ENCODE peak calls at places on chromosomes 3 and 15, in ten cellular contexts. T is GM23338; X is CD8-positive, alpha-beta T cell; R is fibroblast of pulmonary artery; N is IMR-90; L is tibial artery; D is left lung; S is AG10803; Y is cardiac fibroblast; K is fibroblast of lung. U is an unnamed sample.

GRCh38 chr3:174318146-174318545 is 541.0 kb upstream of the NAALADL2 start:
- DNase-seq in T (no peak), X (no peak), R (no peak), N (peak), L (no peak), D (no peak), S (peak), Y (no peak), K (peak), U (no peak)

GRCh38 chr15:87492321-87492720 is 764.2 kb downstream of the NTRK3 start:
- DNase-seq in T (no peak), X (no peak), R (no peak), N (no peak), L (no peak), D (no peak), S (no peak), Y (no peak), K (peak), U (no peak)

GRCh38 chr3:192169332-192169915 is 557.9 kb downstream of the FGF12 start:
- DNase-seq in T (no peak), X (no peak), R (no peak), N (no peak), L (no peak), D (no peak), S (no peak), Y (peak), K (peak), U (no peak)

GRCh38 chr3:49899815-49900214 is 3.9 kb downstream of the MST1R start:
- DNase-seq in T (peak), X (no peak), R (peak), N (no peak), L (no peak), D (no peak), S (no peak), Y (peak), K (no peak), U (no peak)

GRCh38 chr3:17730318-17730967 is 12.0 kb downstream of the TBC1D5 start:
- DNase-seq in T (peak), X (no peak), R (peak), N (peak), L (no peak), D (no peak), S (no peak), Y (peak), K (peak), U (peak)

GRCh38 chr3:61221759-61222362 is 29.4 kb downstream of the FHIT start:
- DNase-seq in T (no peak), X (no peak), R (no peak), N (no peak), L (no peak), D (no peak), S (no peak), Y (no peak), K (no peak), U (no peak)

GRCh38 chr3:42079701-42080323 is 11.3 kb upstream of the TRAK1 start:
- DNase-seq in T (no peak), X (no peak), R (no peak), N (no peak), L (no peak), D (no peak), S (no peak), Y (no peak), K (no peak), U (no peak)

GRCh38 chr3:129560269-129560787 is 17.4 kb downstream of the H1-8 start:
- DNase-seq in T (no peak), X (peak), R (peak), N (peak), L (peak), D (peak), S (peak), Y (peak), K (peak), U (peak)

GRCh38 chr15:90839187-90840071 is 29.0 kb upstream of the FURIN start:
- DNase-seq in T (peak), X (no peak), R (peak), N (peak), L (no peak), D (peak), S (no peak), Y (no peak), K (peak), U (no peak)

GRCh38 chr3:124101643-124102042 is 109.7 kb upstream of the ROPN1 start:
- DNase-seq in T (no peak), X (no peak), R (no peak), N (no peak), L (no peak), D (no peak), S (no peak), Y (no peak), K (no peak), U (no peak)

GRCh38 chr3:166388321-166388720 is 551.1 kb upstream of the BCHE start:
- DNase-seq in T (no peak), X (no peak), R (no peak), N (no peak), L (no peak), D (no peak), S (no peak), Y (no peak), K (no peak), U (no peak)

GRCh38 chr3:13206799-13207577 is 133.8 kb upstream of the IQSEC1 start:
- DNase-seq in T (no peak), X (no peak), R (no peak), N (no peak), L (no peak), D (peak), S (no peak), Y (no peak), K (no peak), U (no peak)

GRCh38 chr15:40891810-40892448 is 2.3 kb upstream of the VPS18 start:
- DNase-seq in T (peak), X (no peak), R (peak), N (peak), L (no peak), D (no peak), S (no peak), Y (peak), K (peak), U (no peak)

GRCh38 chr3:149968216-149968615 is 2.5 kb downstream of the PFN2 start:
- DNase-seq in T (peak), X (no peak), R (no peak), N (peak), L (no peak), D (no peak), S (no peak), Y (peak), K (peak), U (no peak)

GRCh38 chr3:10352146-10352911 is 31.4 kb upstream of the SEC13 start:
- DNase-seq in T (no peak), X (no peak), R (peak), N (peak), L (no peak), D (peak), S (peak), Y (peak), K (peak), U (peak)

GRCh38 chr3:120559228-120560061 is 36.7 kb upstream of the NDUFB4 start:
- DNase-seq in T (peak), X (no peak), R (peak), N (peak), L (peak), D (no peak), S (peak), Y (peak), K (peak), U (peak)

GRCh38 chr3:52428151-52429005 is 16.5 kb downstream of the SEMA3G start:
- DNase-seq in T (peak), X (no peak), R (peak), N (peak), L (peak), D (no peak), S (peak), Y (peak), K (peak), U (peak)

GRCh38 chr15:80606571-80606970 is 88.5 kb upstream of the ABHD17C start:
- DNase-seq in T (no peak), X (no peak), R (no peak), N (no peak), L (no peak), D (no peak), S (peak), Y (no peak), K (no peak), U (no peak)

GRCh38 chr3:185153861-185154629 is 1.2 kb upstream of the C3orf70 start:
- DNase-seq in T (peak), X (no peak), R (no peak), N (no peak), L (no peak), D (no peak), S (no peak), Y (no peak), K (no peak), U (no peak)

GRCh38 chr3:30752961-30753360 is 141.5 kb downstream of the GADL1 start:
- DNase-seq in T (no peak), X (no peak), R (peak), N (peak), L (no peak), D (no peak), S (peak), Y (peak), K (peak), U (peak)

GRCh38 chr3:30751610-30752299 is 142.7 kb downstream of the GADL1 start:
- DNase-seq in T (peak), X (peak), R (peak), N (peak), L (no peak), D (no peak), S (peak), Y (peak), K (peak), U (no peak)

GRCh38 chr3:30747771-30748281 is 141.4 kb downstream of the TGFBR2 start:
- DNase-seq in T (peak), X (no peak), R (peak), N (peak), L (no peak), D (no peak), S (peak), Y (peak), K (peak), U (peak)

GRCh38 chr3:30750967-30751366 is 143.5 kb downstream of the GADL1 start:
- DNase-seq in T (peak), X (no peak), R (no peak), N (no peak), L (no peak), D (no peak), S (no peak), Y (no peak), K (no peak), U (no peak)

DNA sequence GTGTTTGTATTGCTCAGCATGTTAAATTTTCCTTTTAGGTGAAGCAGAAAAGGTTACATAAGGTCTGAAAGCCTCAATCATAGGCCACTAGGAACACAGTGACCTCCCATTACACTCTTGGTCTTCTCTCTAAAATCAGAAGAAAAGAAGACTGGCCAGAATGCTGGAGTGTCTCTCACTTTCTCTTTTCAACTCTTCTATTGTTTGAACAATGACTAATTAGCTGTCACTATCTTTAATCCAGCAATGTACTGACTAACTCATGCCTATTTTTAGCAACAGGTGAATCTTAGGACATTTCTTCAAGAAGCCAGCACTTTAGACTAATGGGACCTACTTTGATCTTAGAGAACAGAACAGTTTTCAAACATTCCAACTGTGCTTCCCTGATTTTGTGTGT is 142.8 kb downstream of the TGFBR2 start:
- DNase-seq in T (no peak), X (no peak), R (no peak), N (no peak), L (no peak), D (no peak), S (no peak), Y (peak), K (peak), U (no peak)
- H3K4me3 ChIP-seq in T (no peak), X (no peak), R (no peak), N (no peak), L (no peak), D (no peak), S (no peak), Y (no peak), K (no peak), U (no peak)

GRCh38 chr3:125202197-125202596 is 10.4 kb downstream of the SLC12A8 start:
- DNase-seq in T (peak), X (no peak), R (peak), N (peak), L (no peak), D (no peak), S (no peak), Y (peak), K (no peak), U (no peak)
- TF ChIP-seq CTCF in T (peak), X (no peak), R (peak), N (peak), L (no peak), D (peak), S (no peak), Y (peak), K (peak), U (peak)

DNA sequence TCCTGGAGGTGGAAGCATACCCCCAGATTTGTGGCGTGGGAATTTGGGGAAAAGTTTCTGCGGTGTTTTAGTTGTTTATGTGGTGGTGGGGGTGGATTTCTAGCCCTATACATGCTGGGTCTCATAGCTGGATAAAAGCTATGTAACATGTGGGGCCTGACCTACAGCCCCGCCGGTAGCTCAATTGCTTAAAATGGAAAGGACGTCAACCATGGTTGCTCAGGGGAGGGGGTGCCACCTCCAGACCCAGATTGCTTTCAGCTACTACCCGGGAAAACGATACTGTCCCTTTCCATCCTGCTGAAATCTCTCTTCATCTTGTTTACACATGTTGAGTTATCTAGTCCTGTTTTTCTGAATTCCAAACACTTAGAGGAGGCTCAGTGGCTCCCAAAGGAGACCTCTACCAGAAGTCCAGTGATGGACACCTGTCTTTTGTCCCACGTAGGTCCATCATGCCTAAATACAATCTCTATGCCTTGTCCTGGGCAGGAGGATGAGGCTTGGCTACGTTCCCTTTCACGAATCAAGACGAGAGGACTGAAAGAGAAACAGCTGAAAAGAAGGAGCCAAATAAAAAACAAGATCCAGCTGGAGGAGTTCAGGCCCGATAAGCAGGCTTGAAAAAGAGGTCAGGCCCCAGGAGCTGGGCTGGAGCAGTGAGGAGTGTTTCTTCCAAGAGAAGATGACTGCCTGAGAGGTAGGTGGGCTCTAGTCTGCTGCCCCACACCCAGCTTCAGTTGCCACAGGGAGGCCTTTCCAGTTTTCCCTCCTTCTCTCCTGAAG is 72.1 kb upstream of the TPRG1 start:
- DNase-seq in T (no peak), X (no peak), R (no peak), N (no peak), L (peak), D (no peak), S (peak), Y (no peak), K (no peak), U (no peak)
- H3K4me3 ChIP-seq in T (no peak), X (no peak), R (no peak), N (no peak), L (peak), D (no peak), S (no peak), Y (no peak), K (no peak), U (no peak)

GRCh38 chr15:62648954-62649353 is 393.6 kb upstream of the TPM1 start:
- DNase-seq in T (peak), X (no peak), R (peak), N (no peak), L (no peak), D (no peak), S (no peak), Y (peak), K (no peak), U (no peak)
- TF ChIP-seq CTCF in T (peak), X (no peak), R (peak), N (peak), L (peak), D (peak), S (no peak), Y (peak), K (peak), U (no peak)

GRCh38 chr3:176661432-176661964 is 535.8 kb downstream of the TBL1XR1 start:
- DNase-seq in T (no peak), X (no peak), R (no peak), N (no peak), L (no peak), D (no peak), S (no peak), Y (no peak), K (no peak), U (no peak)

GRCh38 chr3:176663376-176663775 is 533.9 kb downstream of the TBL1XR1 start:
- DNase-seq in T (peak), X (no peak), R (peak), N (peak), L (no peak), D (no peak), S (peak), Y (peak), K (peak), U (no peak)

GRCh38 chr3:176663819-176664218 is 533.5 kb downstream of the TBL1XR1 start:
- DNase-seq in T (peak), X (no peak), R (peak), N (peak), L (no peak), D (no peak), S (peak), Y (peak), K (peak), U (peak)
- H3K4me3 ChIP-seq in T (no peak), X (no peak), R (no peak), N (no peak), L (no peak), D (no peak), S (no peak), Y (no peak), K (no peak), U (no peak)

GRCh38 chr3:193190387-193190786 is 50.6 kb upstream of the PLAAT1 start:
- DNase-seq in T (peak), X (no peak), R (peak), N (no peak), L (no peak), D (no peak), S (no peak), Y (no peak), K (peak), U (no peak)
- TF ChIP-seq CTCF in T (peak), X (no peak), R (peak), N (peak), L (no peak), D (peak), S (no peak), Y (no peak), K (no peak), U (no peak)

DNA sequence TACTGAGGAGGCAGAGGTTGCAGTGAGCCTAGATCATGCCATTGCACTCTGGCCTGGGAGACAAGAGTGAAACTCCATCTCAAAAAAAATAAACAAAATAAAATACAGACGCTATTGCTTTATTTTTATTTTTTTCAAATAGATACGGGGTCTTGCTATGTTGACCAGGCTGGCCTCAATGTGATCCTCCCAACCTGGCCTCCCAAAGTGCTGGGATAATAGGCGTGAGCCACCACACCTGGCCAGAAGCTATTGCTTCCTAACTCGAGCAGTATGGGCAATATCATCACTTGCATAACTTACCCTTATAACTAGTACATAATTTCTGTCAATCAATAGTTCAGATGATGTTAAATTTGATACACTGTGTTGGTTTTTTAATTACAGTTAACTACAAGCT is 3.0 kb downstream of the ARF4 start:
- DNase-seq in T (no peak), X (no peak), R (no peak), N (no peak), L (no peak), D (no peak), S (no peak), Y (no peak), K (no peak), U (no peak)
- H3K4me3 ChIP-seq in T (no peak), X (no peak), R (peak), N (no peak), L (peak), D (no peak), S (peak), Y (no peak), K (peak), U (peak)